ENCODE peak calls at places on chromosome 10, in five cellular contexts. V is SK-N-SH, D is K562, C is HepG2, K is H1. U is an unnamed sample.

GRCh38 chr10:114872519-114873087 is 51.0 kb downstream of the FHIP2A start:
- DNase-seq in V (no peak), D (no peak), C (no peak), K (no peak), U (no peak)

GRCh38 chr10:130745831-130746230 is 565.7 kb downstream of the TCERG1L start:
- DNase-seq in V (no peak), D (no peak), C (no peak), K (no peak), U (no peak)

GRCh38 chr10:27372095-27372494 is 131.5 kb upstream of the ACBD5 start:
- DNase-seq in V (no peak), D (no peak), C (no peak), K (no peak), U (no peak)

GRCh38 chr10:132669208-132669861 is 116.6 kb downstream of the NKX6-2 start:
- DNase-seq in V (no peak), D (no peak), C (no peak), K (no peak), U (no peak)

GRCh38 chr10:106267591-106267990 is 896.9 kb downstream of the SORCS1 start:
- DNase-seq in V (no peak), D (no peak), C (no peak), K (no peak), U (no peak)

GRCh38 chr10:102007802-102008201 is 48.2 kb downstream of the ARMH3 start:
- DNase-seq in V (no peak), D (no peak), C (no peak), K (no peak), U (no peak)

GRCh38 chr10:127029061-127029460 is 123.8 kb downstream of the DOCK1 start:
- DNase-seq in V (no peak), D (no peak), C (no peak), K (no peak), U (no peak)

GRCh38 chr10:86667421-86668181 is 710 bp upstream of the LDB3 start:
- DNase-seq in V (no peak), D (no peak), C (no peak), K (no peak), U (no peak)

GRCh38 chr10:1608408-1609037 is 128.8 kb downstream of the ADARB2 start:
- DNase-seq in V (no peak), D (no peak), C (no peak), K (no peak), U (no peak)

GRCh38 chr10:12252882-12253546 is 57.0 kb downstream of the CDC123 start:
- DNase-seq in V (no peak), D (peak), C (no peak), K (peak), U (no peak)

GRCh38 chr10:81909453-81909852 is 34.5 kb downstream of the NRG3 start:
- DNase-seq in V (no peak), D (no peak), C (no peak), K (no peak), U (no peak)

GRCh38 chr10:124651402-124651887 is 92.7 kb downstream of the FAM53B start:
- DNase-seq in V (no peak), D (no peak), C (peak), K (no peak), U (no peak)

GRCh38 chr10:124649209-124649608 is 95.0 kb downstream of the FAM53B start:
- DNase-seq in V (peak), D (no peak), C (no peak), K (no peak), U (no peak)

GRCh38 chr10:124652200-124652599 is 92.0 kb downstream of the FAM53B start:
- DNase-seq in V (no peak), D (no peak), C (no peak), K (no peak), U (no peak)

GRCh38 chr10:124650263-124650662 is 93.9 kb downstream of the FAM53B start:
- DNase-seq in V (no peak), D (no peak), C (no peak), K (no peak), U (no peak)

DNA sequence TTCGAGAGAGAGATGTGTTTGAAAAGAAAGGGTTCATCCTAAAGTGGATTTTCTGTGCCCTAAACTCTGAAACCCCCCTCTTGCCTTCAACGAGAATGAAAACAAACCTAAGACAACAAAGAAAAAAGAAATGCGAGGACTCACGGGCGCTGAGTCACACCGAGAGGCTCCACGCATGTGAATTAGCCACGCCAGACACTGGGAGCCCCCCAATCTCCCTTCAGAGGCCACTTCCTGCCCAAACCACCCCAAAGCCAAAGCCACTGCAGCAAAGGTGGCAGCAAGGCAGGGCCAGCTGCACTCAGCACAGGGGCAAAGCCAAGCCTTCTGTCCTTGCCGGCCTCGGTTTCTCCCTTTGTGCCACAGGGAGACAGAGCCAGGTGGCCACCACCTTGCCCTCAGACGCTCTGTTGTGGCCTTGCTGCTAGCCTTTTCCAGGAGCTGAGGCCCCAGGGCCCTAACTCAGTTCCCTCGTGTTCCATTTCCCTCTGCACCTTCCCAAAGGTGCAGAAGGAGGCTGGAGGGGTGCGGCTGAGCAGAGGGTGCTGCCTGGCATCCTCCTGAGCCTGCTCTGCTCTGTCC is 93.3 kb downstream of the FAM53B start:
- DNase-seq in V (no peak), D (no peak), C (no peak), K (no peak), U (peak)
- TF ChIP-seq JUND in V (no peak), D (no peak), C (no peak), K (no peak), U (peak)

GRCh38 chr10:99784025-99784730 is 1.7 kb downstream of the ABCC2 start:
- DNase-seq in V (no peak), D (peak), C (peak), K (no peak), U (no peak)

GRCh38 chr10:99787303-99787702 is 4.9 kb downstream of the ABCC2 start:
- DNase-seq in V (no peak), D (no peak), C (no peak), K (no peak), U (no peak)

GRCh38 chr10:99785646-99786045 is 3.2 kb downstream of the ABCC2 start:
- DNase-seq in V (no peak), D (no peak), C (no peak), K (no peak), U (no peak)

GRCh38 chr10:99782447-99783286 is at the start of gene ABCC2:
- DNase-seq in V (no peak), D (no peak), C (peak), K (no peak), U (no peak)

GRCh38 chr10:99784731-99785441 is 2.4 kb downstream of the ABCC2 start:
- DNase-seq in V (no peak), D (peak), C (peak), K (no peak), U (no peak)
- TF ChIP-seq USF2 in V (no peak), D (no peak), C (no peak), K (no peak), U (no peak)

GRCh38 chr10:116733566-116733965 is 8.8 kb downstream of the HSPA12A start:
- DNase-seq in V (no peak), D (no peak), C (no peak), K (no peak), U (no peak)
- TF ChIP-seq JUND in V (no peak), D (no peak), C (no peak), K (no peak), U (no peak)

DNA sequence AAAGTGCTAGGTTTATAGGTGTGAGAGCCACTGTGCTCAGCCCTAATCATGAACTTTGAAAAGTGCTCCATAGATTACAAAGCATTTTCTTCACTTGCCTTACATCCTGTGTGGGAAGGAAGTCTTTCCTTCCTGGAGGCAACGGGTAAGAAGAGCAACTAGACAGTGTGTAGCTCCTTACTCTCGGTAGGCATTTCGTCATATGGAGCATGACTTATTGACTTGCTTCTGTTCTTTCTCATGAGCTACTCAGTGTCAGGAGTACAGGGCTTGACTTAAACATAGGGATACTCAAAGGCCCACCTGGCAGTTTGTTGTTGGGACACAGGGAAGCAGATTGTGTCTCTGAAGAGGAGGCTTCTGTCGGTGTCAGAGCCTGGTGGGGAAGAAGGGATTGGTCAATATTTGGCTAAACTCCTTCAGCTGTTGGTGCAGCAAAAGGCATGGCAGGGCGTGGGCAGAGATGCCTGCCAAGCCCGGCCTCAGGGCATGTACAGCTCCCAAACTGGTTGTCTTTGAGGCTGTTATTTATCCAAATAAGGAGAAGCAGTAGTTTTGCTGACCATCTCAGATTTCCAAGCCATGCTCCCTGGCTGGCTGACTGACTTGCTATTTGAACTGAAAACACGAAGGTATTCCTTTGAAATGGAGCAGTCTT is 248.9 kb downstream of the KIAA1217 start:
- DNase-seq in V (no peak), D (no peak), C (no peak), K (no peak), U (no peak)
- TF ChIP-seq USF2 in V (no peak), D (no peak), C (no peak), K (no peak), U (no peak)

GRCh38 chr10:69634759-69635425 is 4.8 kb downstream of the FAM241B start:
- DNase-seq in V (no peak), D (no peak), C (no peak), K (peak), U (no peak)

GRCh38 chr10:69636273-69636575 is 6.2 kb downstream of the FAM241B start:
- DNase-seq in V (no peak), D (no peak), C (no peak), K (no peak), U (no peak)

GRCh38 chr10:69638642-69639041 is 8.6 kb downstream of the FAM241B start:
- DNase-seq in V (no peak), D (no peak), C (no peak), K (no peak), U (no peak)

GRCh38 chr10:69635428-69636272 is 5.6 kb downstream of the FAM241B start:
- DNase-seq in V (no peak), D (no peak), C (no peak), K (no peak), U (no peak)

DNA sequence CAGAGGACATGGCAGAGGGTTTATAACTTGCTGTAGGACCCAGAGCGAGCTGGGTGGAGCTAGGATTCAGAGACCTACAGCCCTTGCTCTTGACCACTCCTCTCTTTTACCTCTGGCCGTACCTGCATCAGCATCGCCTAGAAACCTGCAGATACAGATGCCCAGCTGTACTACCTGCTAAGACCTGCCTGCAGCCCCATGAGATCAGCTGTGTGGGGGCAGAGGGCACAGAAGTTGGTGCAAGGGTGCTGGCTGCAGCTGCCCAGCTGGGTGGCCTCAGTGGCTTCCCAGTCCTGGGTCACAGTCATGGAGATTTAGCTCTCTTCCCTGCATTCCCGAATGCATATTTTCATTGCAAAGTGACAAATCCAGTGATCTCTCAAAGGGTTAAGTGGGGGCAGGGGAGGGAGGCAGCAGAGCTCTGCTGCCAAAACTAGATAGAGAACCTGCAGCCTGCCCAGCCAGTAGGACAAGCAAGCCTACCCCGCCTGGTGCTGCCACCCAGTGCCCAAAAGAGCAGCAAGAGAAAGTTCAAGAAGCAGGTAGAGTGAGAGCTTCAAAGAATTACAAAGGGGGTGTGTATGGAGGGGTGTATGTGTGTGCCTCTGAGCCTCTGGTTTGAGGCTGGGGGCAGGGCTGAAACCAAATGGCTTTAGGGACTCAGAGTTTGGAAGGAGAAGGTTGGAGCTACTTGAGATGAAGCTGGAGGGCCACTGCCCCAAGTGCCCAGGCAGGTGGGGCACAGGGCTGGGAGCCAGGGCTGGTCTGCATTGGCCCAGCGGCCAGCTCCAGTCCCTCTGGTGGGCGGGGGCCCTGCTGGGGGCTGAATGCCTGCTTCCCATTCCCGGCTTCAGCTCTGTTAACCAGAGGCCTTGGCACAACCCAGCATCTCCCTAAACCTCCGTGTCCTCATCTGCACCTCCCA is 6.8 kb downstream of the FAM241B start:
- DNase-seq in V (no peak), D (no peak), C (no peak), K (no peak), U (no peak)
- TF ChIP-seq JUND in V (no peak), D (no peak), C (no peak), K (no peak), U (no peak)

GRCh38 chr10:72601144-72601543 is 24.7 kb downstream of the MICU1 start:
- DNase-seq in V (no peak), D (no peak), C (no peak), K (no peak), U (no peak)

GRCh38 chr10:72593963-72594362 is 31.9 kb downstream of the MICU1 start:
- DNase-seq in V (no peak), D (no peak), C (peak), K (no peak), U (no peak)

GRCh38 chr10:72595436-72595835 is 30.4 kb downstream of the MICU1 start:
- DNase-seq in V (no peak), D (no peak), C (no peak), K (no peak), U (no peak)

GRCh38 chr10:72598769-72599701 is 26.8 kb downstream of the MICU1 start:
- DNase-seq in V (peak), D (peak), C (no peak), K (no peak), U (no peak)

GRCh38 chr10:72597897-72598296 is 28.0 kb downstream of the MICU1 start:
- DNase-seq in V (no peak), D (no peak), C (no peak), K (no peak), U (peak)
- TF ChIP-seq USF2 in V (no peak), D (no peak), C (no peak), K (no peak), U (no peak)